ENCODE peak calls at places on chromosomes 2 and 18, in nine cellular contexts. L is activated CD4-positive, CD25-positive, alpha-beta regulatory T cell treated with anti-CD3 and anti-CD28 coated beads, Interleukin-2, amount 50 U/mL, for 72 hours; H is T follicular helper cell; W is activated naive CD8-positive, alpha-beta T cell treated with anti-CD3 and anti-CD28 coated beads, Interleukin-2, amount 10 ng/mL, durations not matched to agents 7 days and 5 days; Y is activated effector memory CD4-positive, alpha-beta T cell treated with anti-CD3 and anti-CD28 coated beads, Interleukin-2, amount 50 U/mL, for 16 hours; Q is stimulated activated CD4-positive, alpha-beta T cell treated with anti-CD3 and anti-CD28 coated beads, Interleukin-15, amount 100 ng/mL, for 48 hours; C is ELR; S is uterus; X is cardiac fibroblast. N is an unnamed sample.

GRCh38 chr2:203600286-203600685 is 65.2 kb upstream of the RAPH1 start:
- DNase-seq in C (no peak), Q (no peak), Y (no peak), L (no peak), X (no peak), H (no peak), W (no peak), S (no peak), N (no peak)

GRCh38 chr2:218832081-218832480 is 478 bp upstream of the PRKAG3 start:
- DNase-seq in X (no peak), S (no peak), H (no peak), C (no peak), Y (no peak), Q (no peak), L (no peak), W (no peak), N (no peak)

GRCh38 chr18:26655614-26656400 is 107.5 kb upstream of the KCTD1 start:
- DNase-seq in Q (no peak), S (peak; percentile 55), H (no peak), Y (no peak), C (peak; percentile 61), L (no peak), X (peak; percentile 49), W (peak; percentile 33), N (peak; percentile 73)

GRCh38 chr18:9177466-9177865 is 40.9 kb downstream of the ANKRD12 start:
- DNase-seq in X (no peak), W (no peak), H (no peak), Q (no peak), S (no peak), L (no peak), Y (no peak), C (no peak), N (no peak)

GRCh38 chr18:46335551-46336059 is 231.4 kb downstream of the HAUS1 start:
- DNase-seq in X (no peak), W (peak; percentile 24), L (no peak), S (no peak), C (no peak), Q (no peak), H (no peak), Y (no peak), N (no peak)

GRCh38 chr2:8837795-8838140 is 355 bp upstream of the KIDINS220 start:
- DNase-seq in X (no peak), Q (no peak), C (no peak), S (peak; percentile 42), H (no peak), W (no peak), L (no peak), Y (no peak), N (no peak)

GRCh38 chr2:98175811-98176210 is 88.8 kb downstream of the VWA3B start:
- DNase-seq in H (no peak), L (no peak), S (no peak), Y (no peak), C (no peak), W (no peak), Q (no peak), X (no peak), N (peak; percentile 25)

GRCh38 chr18:74142251-74142650 is 5.4 kb downstream of the FBXO15 start:
- DNase-seq in L (no peak), S (no peak), X (no peak), H (no peak), Y (no peak), W (no peak), Q (no peak), C (peak; percentile 10), N (no peak)

GRCh38 chr2:105870858-105871257 is 126.1 kb downstream of the NCK2 start:
- DNase-seq in Y (no peak), C (no peak), H (no peak), L (no peak), S (no peak), Q (no peak), W (no peak), X (no peak), N (no peak)

GRCh38 chr2:219109468-219109867 is 48.7 kb upstream of the IHH start:
- DNase-seq in H (peak; percentile 19), C (no peak), X (no peak), L (no peak), Q (peak; percentile 31), W (no peak), S (no peak), Y (no peak), N (no peak)

GRCh38 chr2:70608373-70608772 is 54.7 kb upstream of the TGFA start:
- DNase-seq in L (no peak), C (no peak), Y (no peak), Q (no peak), H (no peak), W (no peak), S (no peak), X (no peak), N (no peak)

GRCh38 chr2:1790473-1790872 is 46.2 kb upstream of the PXDN start:
- DNase-seq in C (no peak), W (no peak), S (no peak), H (no peak), Q (no peak), Y (no peak), L (no peak), X (no peak), N (no peak)

GRCh38 chr2:28530785-28531184 is 34.9 kb downstream of the PLB1 start:
- DNase-seq in H (no peak), X (no peak), S (no peak), W (no peak), Q (no peak), L (no peak), Y (no peak), C (no peak), N (no peak)

GRCh38 chr2:36356990-36357505 is 1.5 kb downstream of the CRIM1 start:
- DNase-seq in C (peak; percentile 60), H (no peak), X (peak; percentile 65), L (peak; percentile 32), Y (peak; percentile 65), Q (no peak), S (peak; percentile 40), W (no peak), N (peak; percentile 52)

GRCh38 chr2:246489-247145 is 17.2 kb downstream of the SH3YL1 start:
- DNase-seq in Y (no peak), S (no peak), W (no peak), L (no peak), C (peak; percentile 66), X (peak; percentile 77), Q (no peak), H (peak; percentile 3), N (peak; percentile 70)

GRCh38 chr2:112646102-112646719 is 472 bp downstream of the SLC20A1 start:
- DNase-seq in Q (peak; percentile 37), W (peak; percentile 81), S (peak; percentile 22), X (no peak), H (peak; percentile 25), L (no peak), Y (no peak), C (peak; percentile 38), N (no peak)

GRCh38 chr2:149573760-149574159 is 13.8 kb downstream of the MMADHC start:
- DNase-seq in H (no peak), W (no peak), Q (no peak), S (no peak), Y (no peak), L (no peak), X (peak; percentile 37), C (peak; percentile 45), N (no peak)

GRCh38 chr2:187774551-187775071 is 220.4 kb upstream of the TFPI start:
- DNase-seq in S (no peak), H (no peak), Y (no peak), Q (no peak), X (peak; percentile 73), L (no peak), W (no peak), C (peak; percentile 88), N (peak; percentile 2)

GRCh38 chr2:232876071-232876977 is 6.3 kb downstream of the SNORC start:
- DNase-seq in H (no peak), Y (peak; percentile 74), S (no peak), L (no peak), W (peak; percentile 71), C (no peak), X (no peak), Q (no peak), N (no peak)

GRCh38 chr2:66834859-66835258 is 399.9 kb downstream of the MEIS1 start:
- DNase-seq in X (no peak), C (no peak), Y (no peak), W (no peak), H (no peak), S (no peak), Q (no peak), L (no peak), N (no peak)

GRCh38 chr2:23412556-23413155 is 27.7 kb downstream of the KLHL29 start:
- DNase-seq in Q (no peak), X (peak; percentile 94), S (no peak), Y (no peak), L (no peak), W (no peak), H (no peak), C (peak; percentile 87), N (peak; percentile 79)